ENCODE peak calls at places on chromosomes 16 and 17, in five cellular contexts. E, Y, F, Q and O are unnamed samples.

GRCh38 chr16:57070424-57070823 is 22.0 kb upstream of the CPNE2 start:
- DNase-seq in E (no peak), Y (no peak), F (no peak), Q (no peak), O (no peak)

GRCh38 chr17:66777689-66778225 is 57.2 kb upstream of the CACNG5 start:
- DNase-seq in E (peak), Y (no peak), F (no peak), Q (peak), O (no peak)

GRCh38 chr17:73432624-73433190 is 120.9 kb upstream of the CDC42EP4 start:
- DNase-seq in E (no peak), Y (no peak), F (no peak), Q (no peak), O (no peak)

GRCh38 chr16:14569213-14569612 is 60.8 kb downstream of the PARN start:
- DNase-seq in E (no peak), Y (no peak), F (no peak), Q (no peak), O (no peak)

GRCh38 chr17:62804822-62805221 is 3.3 kb downstream of the MARCHF10 start:
- DNase-seq in E (peak), Y (no peak), F (peak), Q (no peak), O (peak)

GRCh38 chr16:23318639-23319038 is 16.5 kb downstream of the SCNN1B start:
- DNase-seq in E (no peak), Y (no peak), F (no peak), Q (no peak), O (no peak)

GRCh38 chr16:31148281-31148728 is 1.6 kb downstream of the PRSS36 start:
- DNase-seq in E (no peak), Y (peak), F (no peak), Q (no peak), O (no peak)

GRCh38 chr16:67396159-67396774 is 3.0 kb upstream of the TPPP3 start:
- DNase-seq in E (peak), Y (peak), F (peak), Q (peak), O (peak)

GRCh38 chr16:30875881-30876791 is 17.7 kb downstream of the BCL7C start:
- DNase-seq in E (peak), Y (no peak), F (no peak), Q (no peak), O (no peak)

GRCh38 chr17:74541176-74542111 is 4.5 kb downstream of the CD300C start:
- DNase-seq in E (no peak), Y (no peak), F (no peak), Q (no peak), O (no peak)

GRCh38 chr17:9643611-9644010 is 1.7 kb upstream of the USP43 start:
- DNase-seq in E (peak), Y (no peak), F (no peak), Q (no peak), O (no peak)

GRCh38 chr17:5864910-5865657 is 205.1 kb upstream of the WSCD1 start:
- DNase-seq in E (no peak), Y (no peak), F (no peak), Q (no peak), O (no peak)

GRCh38 chr16:66544358-66544757 is 5.6 kb downstream of the TK2 start:
- DNase-seq in E (no peak), Y (no peak), F (no peak), Q (no peak), O (no peak)

GRCh38 chr16:46830417-46830901 is 521 bp downstream of the C16orf87 start:
- DNase-seq in E (peak), Y (peak), F (no peak), Q (peak), O (no peak)

GRCh38 chr17:51869387-51869786 is 289.1 kb downstream of the CA10 start:
- DNase-seq in E (no peak), Y (no peak), F (no peak), Q (no peak), O (no peak)

GRCh38 chr17:8465381-8466158 is 29.9 kb downstream of the NDEL1 start:
- DNase-seq in E (peak), Y (no peak), F (no peak), Q (no peak), O (no peak)

GRCh38 chr16:66121466-66121865 is 245.0 kb upstream of the CDH5 start:
- DNase-seq in E (no peak), Y (no peak), F (no peak), Q (no peak), O (no peak)

GRCh38 chr16:1137604-1138003 is 15.3 kb upstream of the CACNA1H start:
- DNase-seq in E (peak), Y (no peak), F (peak), Q (no peak), O (peak)

GRCh38 chr17:72266099-72266852 is 145.5 kb downstream of the SOX9 start:
- DNase-seq in E (no peak), Y (no peak), F (no peak), Q (no peak), O (no peak)

GRCh38 chr16:56558024-56558747 is 6.7 kb upstream of the MT4 start:
- DNase-seq in E (peak), Y (peak), F (peak), Q (no peak), O (peak)

GRCh38 chr17:40418428-40418706 is 671 bp upstream of the TOP2A start:
- DNase-seq in E (no peak), Y (no peak), F (no peak), Q (no peak), O (no peak)

GRCh38 chr16:53773150-53773846 is 69.3 kb downstream of the FTO start:
- DNase-seq in E (peak), Y (peak), F (peak), Q (peak), O (peak)

GRCh38 chr17:79340771-79341528 is 266.3 kb downstream of the ENGASE start:
- DNase-seq in E (no peak), Y (no peak), F (no peak), Q (no peak), O (no peak)

GRCh38 chr17:40536731-40537171 is 28.5 kb downstream of the CCR7 start:
- DNase-seq in E (peak), Y (no peak), F (no peak), Q (no peak), O (no peak)

GRCh38 chr17:61305024-61305423 is 94.6 kb upstream of the TBX2 start:
- DNase-seq in E (peak), Y (no peak), F (no peak), Q (no peak), O (no peak)

GRCh38 chr16:81630632-81631026 is 148.5 kb upstream of the PLCG2 start:
- DNase-seq in E (no peak), Y (no peak), F (no peak), Q (no peak), O (no peak)

GRCh38 chr16:87550510-87550961 is 51.8 kb upstream of the JPH3 start:
- DNase-seq in E (no peak), Y (no peak), F (no peak), Q (peak), O (peak)

GRCh38 chr16:75224281-75224680 is 5.5 kb downstream of the CTRB1 start:
- DNase-seq in E (no peak), Y (no peak), F (no peak), Q (no peak), O (no peak)